ENCODE peak calls at places on chromosomes 3 and 15, in nine cellular contexts. U is BE2C; J is left ventricle myocardium inferior; Y is naive thymus-derived CD4-positive, alpha-beta T cell; I is AG04450; D is uterus; R is mesendoderm; B is cardiac fibroblast; F is effector memory CD4-positive, alpha-beta T cell. G is an unnamed sample.

GRCh38 chr15:94351121-94351520 is 119.8 kb downstream of the MCTP2 start:
- DNase-seq in U (no peak), J (no peak), Y (no peak), I (no peak), D (no peak), R (no peak), B (no peak), F (no peak), G (no peak)

GRCh38 chr3:83715307-83715706 is 1243.5 kb upstream of the CADM2 start:
- DNase-seq in U (no peak), J (no peak), Y (no peak), I (no peak), D (no peak), R (no peak), B (no peak), F (no peak), G (no peak)

GRCh38 chr15:64067564-64068030 is 21.3 kb upstream of the DAPK2 start:
- DNase-seq in U (peak), J (peak), Y (peak), I (peak), D (peak), R (peak), B (peak), F (peak), G (no peak)

GRCh38 chr3:24688446-24689148 is 193.9 kb upstream of the THRB start:
- DNase-seq in U (no peak), J (no peak), Y (no peak), I (no peak), D (no peak), R (peak), B (no peak), F (no peak), G (no peak)

GRCh38 chr3:15779111-15779510 is 18.7 kb downstream of the ANKRD28 start:
- DNase-seq in U (no peak), J (no peak), Y (no peak), I (no peak), D (no peak), R (no peak), B (no peak), F (no peak), G (no peak)

GRCh38 chr15:69014454-69014853 is at the start of gene NOX5:
- DNase-seq in U (no peak), J (no peak), Y (no peak), I (no peak), D (no peak), R (no peak), B (no peak), F (no peak), G (no peak)

GRCh38 chr3:14451844-14452533 is 49.6 kb downstream of the SLC6A6 start:
- DNase-seq in U (peak), J (peak), Y (no peak), I (peak), D (peak), R (peak), B (peak), F (no peak), G (peak)

GRCh38 chr15:89101302-89102191 is 13.3 kb downstream of the ABHD2 start:
- DNase-seq in U (no peak), J (peak), Y (no peak), I (peak), D (peak), R (no peak), B (peak), F (no peak), G (peak)

GRCh38 chr15:39947401-39948197 is 13.7 kb downstream of the EIF2AK4 start:
- DNase-seq in U (no peak), J (no peak), Y (no peak), I (no peak), D (no peak), R (no peak), B (no peak), F (no peak), G (no peak)

GRCh38 chr3:194249323-194250103 is 101.6 kb downstream of the CPN2 start:
- DNase-seq in U (peak), J (no peak), Y (no peak), I (no peak), D (no peak), R (no peak), B (peak), F (no peak), G (no peak)

GRCh38 chr15:100877551-100877950 is 2.1 kb upstream of the ALDH1A3 start:
- DNase-seq in U (no peak), J (no peak), Y (no peak), I (no peak), D (no peak), R (no peak), B (no peak), F (no peak), G (no peak)

GRCh38 chr3:114178770-114179368 is at the start of gene DRD3:
- DNase-seq in U (no peak), J (no peak), Y (no peak), I (peak), D (no peak), R (peak), B (peak), F (no peak), G (no peak)

GRCh38 chr3:125051205-125051604 is 4.6 kb downstream of the HEG1 start:
- DNase-seq in U (no peak), J (no peak), Y (no peak), I (no peak), D (no peak), R (no peak), B (no peak), F (no peak), G (no peak)

GRCh38 chr15:42491540-42492225 is 742 bp upstream of the ZNF106 start:
- DNase-seq in U (no peak), J (no peak), Y (no peak), I (peak), D (no peak), R (peak), B (peak), F (no peak), G (no peak)

GRCh38 chr3:25618043-25618442 is 46.7 kb downstream of the TOP2B start:
- DNase-seq in U (no peak), J (no peak), Y (no peak), I (no peak), D (no peak), R (no peak), B (no peak), F (no peak), G (no peak)

GRCh38 chr15:66841953-66842681 is 140.1 kb downstream of the SMAD6 start:
- DNase-seq in U (peak), J (peak), Y (peak), I (peak), D (peak), R (peak), B (peak), F (no peak), G (peak)

GRCh38 chr3:49611714-49612113 is 57.4 kb downstream of the BSN start:
- DNase-seq in U (no peak), J (no peak), Y (no peak), I (no peak), D (no peak), R (no peak), B (no peak), F (no peak), G (no peak)

GRCh38 chr3:101940521-101940992 is 91.2 kb downstream of the NFKBIZ start:
- DNase-seq in U (peak), J (peak), Y (no peak), I (peak), D (peak), R (peak), B (peak), F (no peak), G (no peak)

GRCh38 chr3:31968391-31968926 is 12.6 kb downstream of the OSBPL10 start:
- DNase-seq in U (no peak), J (no peak), Y (no peak), I (no peak), D (no peak), R (no peak), B (peak), F (no peak), G (no peak)

GRCh38 chr3:143895805-143896204 is 47.5 kb upstream of the SLC9A9 start:
- DNase-seq in U (no peak), J (no peak), Y (no peak), I (no peak), D (no peak), R (no peak), B (peak), F (no peak), G (no peak)

GRCh38 chr3:168091961-168092360 is 3.8 kb downstream of the GOLIM4 start:
- DNase-seq in U (no peak), J (no peak), Y (no peak), I (no peak), D (no peak), R (no peak), B (no peak), F (no peak), G (no peak)

GRCh38 chr3:129119365-129120100 is 2.1 kb downstream of the RAB43 start:
- DNase-seq in U (no peak), J (no peak), Y (peak), I (no peak), D (no peak), R (no peak), B (no peak), F (no peak), G (no peak)

GRCh38 chr15:64010719-64011118 is 35.6 kb downstream of the DAPK2 start:
- DNase-seq in U (peak), J (peak), Y (peak), I (no peak), D (peak), R (peak), B (peak), F (peak), G (peak)

GRCh38 chr15:76514292-76514691 is 177.7 kb downstream of the ISL2 start:
- DNase-seq in U (no peak), J (no peak), Y (no peak), I (no peak), D (no peak), R (no peak), B (no peak), F (no peak), G (no peak)

GRCh38 chr3:59783468-59783988 is 733.7 kb upstream of the CFAP20DC start:
- DNase-seq in U (no peak), J (no peak), Y (peak), I (no peak), D (no peak), R (no peak), B (no peak), F (no peak), G (no peak)

GRCh38 chr3:15964605-15965061 is 166.9 kb upstream of the ANKRD28 start:
- DNase-seq in U (no peak), J (no peak), Y (no peak), I (no peak), D (no peak), R (peak), B (peak), F (no peak), G (no peak)

GRCh38 chr3:32831062-32831461 is 13.3 kb downstream of the TRIM71 start:
- DNase-seq in U (no peak), J (no peak), Y (no peak), I (no peak), D (no peak), R (no peak), B (no peak), F (no peak), G (no peak)

GRCh38 chr3:97911459-97911858 is 60.8 kb downstream of the RIOX2 start:
- DNase-seq in U (no peak), J (no peak), Y (no peak), I (no peak), D (no peak), R (no peak), B (no peak), F (no peak), G (no peak)

GRCh38 chr3:141797819-141798405 is 34.7 kb downstream of the GRK7 start:
- DNase-seq in U (no peak), J (no peak), Y (no peak), I (no peak), D (no peak), R (peak), B (no peak), F (no peak), G (no peak)

GRCh38 chr15:101242160-101242998 is 9.5 kb downstream of the CHSY1 start:
- DNase-seq in U (no peak), J (no peak), Y (peak), I (no peak), D (no peak), R (no peak), B (peak), F (peak), G (no peak)

GRCh38 chr15:35925634-35926380 is 379.8 kb upstream of the DPH6 start:
- DNase-seq in U (no peak), J (no peak), Y (no peak), I (no peak), D (no peak), R (peak), B (peak), F (no peak), G (no peak)

GRCh38 chr3:111582114-111582461 is 13.1 kb downstream of the ZBED2 start:
- DNase-seq in U (no peak), J (no peak), Y (no peak), I (peak), D (no peak), R (peak), B (peak), F (no peak), G (no peak)

GRCh38 chr15:61118885-61119284 is 110.2 kb downstream of the RORA start:
- DNase-seq in U (no peak), J (no peak), Y (no peak), I (no peak), D (no peak), R (peak), B (no peak), F (no peak), G (no peak)

GRCh38 chr15:68815598-68815997 is 5.1 kb downstream of the ANP32A start:
- DNase-seq in U (no peak), J (no peak), Y (no peak), I (no peak), D (no peak), R (no peak), B (no peak), F (no peak), G (peak)

GRCh38 chr15:33716025-33716424 is 252.3 kb upstream of the CHRM5 start:
- DNase-seq in U (no peak), J (no peak), Y (no peak), I (no peak), D (no peak), R (no peak), B (no peak), F (no peak), G (no peak)

GRCh38 chr3:49901351-49902339 is 2.0 kb downstream of the MST1R start:
- DNase-seq in U (no peak), J (no peak), Y (no peak), I (no peak), D (no peak), R (no peak), B (no peak), F (no peak), G (no peak)

GRCh38 chr3:66744986-66745385 is 244.2 kb upstream of the LRIG1 start:
- DNase-seq in U (no peak), J (no peak), Y (no peak), I (no peak), D (no peak), R (no peak), B (no peak), F (no peak), G (no peak)

GRCh38 chr3:88150771-88151170 is 1.0 kb downstream of the C3orf38 start:
- DNase-seq in U (no peak), J (no peak), Y (no peak), I (no peak), D (no peak), R (no peak), B (no peak), F (no peak), G (no peak)

DNA sequence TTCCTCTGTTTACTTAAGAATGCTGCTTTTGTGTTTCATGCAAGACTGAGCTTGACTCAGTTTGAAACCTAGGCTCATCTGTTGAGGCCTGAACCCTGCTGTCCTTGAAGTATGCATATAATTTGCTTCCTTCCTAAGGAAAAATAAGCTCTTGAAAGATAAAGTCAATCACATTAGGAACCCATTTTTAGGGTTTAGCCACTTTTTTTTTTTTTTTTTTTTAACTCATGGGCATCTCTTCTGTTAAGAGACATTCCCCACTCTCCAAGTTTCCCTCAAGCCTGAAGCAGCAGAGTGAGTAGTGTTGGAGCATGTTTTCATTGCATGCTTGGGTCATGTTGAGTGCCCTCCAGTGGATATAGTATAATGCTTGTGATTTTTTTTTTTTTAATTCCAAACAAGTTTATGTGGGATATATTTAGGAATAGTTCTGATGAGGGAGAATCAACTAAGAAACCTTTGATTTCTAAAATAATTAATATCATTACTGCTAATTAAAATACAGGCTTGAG is 3.6 kb downstream of the CTNNB1 start:
- DNase-seq in U (peak), J (no peak), Y (no peak), I (no peak), D (no peak), R (peak), B (peak), F (no peak), G (peak)
- H3K4me3 ChIP-seq in U (no peak), J (peak), Y (peak), I (peak), D (peak), R (no peak), B (no peak), F (no peak), G (peak)

GRCh38 chr3:11548721-11549131 is 95.0 kb downstream of the VGLL4 start:
- DNase-seq in U (no peak), J (peak), Y (no peak), I (no peak), D (peak), R (no peak), B (peak), F (no peak), G (no peak)

GRCh38 chr3:11546657-11547302 is 96.9 kb downstream of the VGLL4 start:
- DNase-seq in U (no peak), J (no peak), Y (no peak), I (no peak), D (no peak), R (no peak), B (no peak), F (no peak), G (no peak)

GRCh38 chr3:11545186-11545851 is 98.4 kb downstream of the VGLL4 start:
- DNase-seq in U (no peak), J (no peak), Y (no peak), I (no peak), D (peak), R (peak), B (no peak), F (no peak), G (peak)

GRCh38 chr3:11549580-11550140 is 94.1 kb downstream of the VGLL4 start:
- DNase-seq in U (no peak), J (peak), Y (no peak), I (no peak), D (no peak), R (no peak), B (no peak), F (no peak), G (no peak)

DNA sequence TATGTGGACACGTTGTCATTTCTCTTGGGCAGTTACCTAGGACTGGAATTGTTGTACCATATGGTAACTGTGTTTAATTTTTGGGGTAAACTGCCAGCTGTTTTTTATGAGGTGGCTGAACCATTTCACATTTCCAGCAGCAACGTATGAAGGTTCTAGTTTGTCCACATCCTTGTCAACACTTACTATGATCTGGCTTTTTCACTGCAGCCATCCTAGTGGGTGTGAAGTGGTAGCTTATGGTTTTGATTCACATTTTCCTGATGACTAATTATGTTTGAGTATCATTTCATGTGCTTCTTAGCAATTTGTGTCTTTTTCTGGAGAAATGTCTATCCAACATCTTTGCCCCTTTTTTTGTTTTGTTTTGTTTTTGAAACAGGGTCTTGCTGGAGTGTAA is 96.2 kb downstream of the VGLL4 start:
- DNase-seq in U (no peak), J (no peak), Y (no peak), I (no peak), D (no peak), R (no peak), B (no peak), F (no peak), G (no peak)
- H3K4me3 ChIP-seq in U (no peak), J (no peak), Y (no peak), I (no peak), D (no peak), R (no peak), B (no peak), F (no peak), G (no peak)

GRCh38 chr3:64975138-64975537 is 287.3 kb upstream of the ADAMTS9 start:
- DNase-seq in U (no peak), J (peak), Y (no peak), I (no peak), D (no peak), R (no peak), B (peak), F (no peak), G (no peak)
- H3K4me3 ChIP-seq in U (no peak), J (no peak), Y (no peak), I (no peak), D (no peak), R (no peak), B (no peak), F (no peak), G (no peak)

GRCh38 chr3:13042127-13042931 is 30.9 kb downstream of the IQSEC1 start:
- DNase-seq in U (peak), J (no peak), Y (no peak), I (no peak), D (no peak), R (no peak), B (no peak), F (no peak), G (no peak)

GRCh38 chr3:13037458-13038117 is 35.6 kb downstream of the IQSEC1 start:
- DNase-seq in U (no peak), J (no peak), Y (no peak), I (no peak), D (no peak), R (no peak), B (no peak), F (no peak), G (no peak)

GRCh38 chr3:13041113-13041776 is 32.0 kb downstream of the IQSEC1 start:
- DNase-seq in U (peak), J (no peak), Y (no peak), I (no peak), D (no peak), R (no peak), B (no peak), F (no peak), G (no peak)

GRCh38 chr3:13040381-13041074 is 32.7 kb downstream of the IQSEC1 start:
- DNase-seq in U (peak), J (no peak), Y (no peak), I (no peak), D (no peak), R (peak), B (no peak), F (no peak), G (peak)

DNA sequence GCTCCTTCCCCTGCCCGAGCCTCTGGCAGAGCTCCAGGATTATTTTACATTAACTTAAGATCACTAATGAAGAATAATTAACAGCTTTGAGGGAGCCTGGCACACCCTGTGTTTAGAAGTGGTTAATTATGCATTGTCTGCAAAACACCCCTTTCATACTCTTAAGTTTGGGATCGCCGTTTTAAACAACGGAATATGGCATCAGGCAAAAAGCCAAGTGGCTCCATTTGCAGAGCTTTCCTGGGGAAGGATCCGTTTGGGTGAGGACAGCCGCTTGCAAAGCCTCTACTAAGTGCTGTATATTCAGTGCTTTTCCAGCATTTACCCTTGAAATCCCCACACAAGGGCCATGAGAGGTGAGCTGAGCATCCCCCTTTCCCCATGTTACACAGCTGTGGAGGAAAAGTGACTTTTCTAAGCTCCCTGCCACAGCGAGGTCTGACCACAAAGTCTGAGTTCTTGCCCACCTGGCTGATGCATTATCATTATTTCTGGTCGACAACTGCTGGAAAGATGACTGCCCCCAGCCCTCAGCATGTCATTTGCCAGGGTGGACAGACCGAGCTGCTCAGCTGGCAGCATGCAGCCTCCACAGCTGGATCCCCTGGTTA is 33.8 kb downstream of the IQSEC1 start:
- DNase-seq in U (no peak), J (no peak), Y (no peak), I (no peak), D (no peak), R (no peak), B (no peak), F (no peak), G (no peak)
- H3K4me3 ChIP-seq in U (peak), J (no peak), Y (no peak), I (no peak), D (no peak), R (no peak), B (no peak), F (no peak), G (peak)

DNA sequence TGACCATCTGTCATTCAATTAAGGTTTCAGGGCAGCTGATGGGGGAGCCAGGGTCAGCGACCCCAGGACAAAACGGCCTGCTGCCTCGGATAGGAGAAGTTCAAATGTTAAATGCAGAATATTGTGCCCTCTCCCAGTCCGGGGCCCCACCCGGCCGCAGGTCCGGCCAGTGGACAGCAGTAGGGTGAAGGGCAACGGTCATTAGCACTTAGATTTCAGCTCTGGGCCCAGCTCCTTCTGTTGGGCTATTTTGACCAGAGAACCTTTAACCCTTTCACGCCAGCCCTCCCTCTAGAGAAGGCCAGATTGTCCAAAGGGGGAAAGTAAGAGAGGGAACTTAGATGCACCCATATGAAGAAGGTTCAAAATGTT is 16.1 kb upstream of the ONECUT1 start:
- DNase-seq in U (no peak), J (no peak), Y (no peak), I (no peak), D (no peak), R (no peak), B (no peak), F (no peak), G (no peak)
- H3K4me3 ChIP-seq in U (no peak), J (peak), Y (no peak), I (no peak), D (no peak), R (no peak), B (no peak), F (peak), G (no peak)

G was measured in upper lobe of left lung.